ENCODE peak calls at places on chromosomes 7 and 10, in four cellular contexts. T is activated effector memory CD4-positive, alpha-beta T cell treated with anti-CD3 and anti-CD28 coated beads, Interleukin-2, amount 50 U/mL, for 16 hours; C is GM04504; F is stimulated activated CD4-positive, alpha-beta T cell treated with anti-CD3 and anti-CD28 coated beads, Interleukin-1b, Interleukin-23, amount 100 ng/mL, for 24 hours. U is an unnamed sample.

GRCh38 chr10:100718197-100718742 is 27.1 kb upstream of the PAX2 start:
- DNase-seq in T (no peak), C (no peak), F (no peak), U (no peak)

GRCh38 chr7:143358626-143359025 is 3.9 kb downstream of the FAM131B start:
- DNase-seq in T (no peak), C (no peak), F (no peak), U (no peak)

GRCh38 chr10:114239994-114240345 is 916 bp downstream of the VWA2 start:
- DNase-seq in T (no peak), C (no peak), F (no peak), U (no peak)

GRCh38 chr7:29990931-29991330 is 1.3 kb upstream of the SCRN1 start:
- DNase-seq in T (no peak), C (no peak), F (no peak), U (no peak)

GRCh38 chr7:1076184-1077072 is 11.5 kb upstream of the GPER1 start:
- DNase-seq in T (no peak), C (no peak), F (no peak), U (no peak)

GRCh38 chr10:117259279-117259678 is 18.4 kb downstream of the SLC18A2 start:
- DNase-seq in T (no peak), C (no peak), F (no peak), U (no peak)

GRCh38 chr7:132319481-132319880 is 256.8 kb downstream of the PLXNA4 start:
- DNase-seq in T (no peak), C (no peak), F (no peak), U (no peak)

GRCh38 chr10:113178771-113179170 is 228.7 kb downstream of the TCF7L2 start:
- DNase-seq in T (no peak), C (no peak), F (no peak), U (no peak)

GRCh38 chr10:113770346-113770745 is 18.9 kb downstream of the PLEKHS1 start:
- DNase-seq in T (no peak), C (no peak), F (no peak), U (no peak)

GRCh38 chr7:44461387-44461786 is 29.1 kb downstream of the NUDCD3 start:
- DNase-seq in T (no peak), C (peak), F (no peak), U (no peak)

GRCh38 chr10:102243304-102243703 is 2.0 kb upstream of the PITX3 start:
- DNase-seq in T (no peak), C (peak), F (no peak), U (no peak)

GRCh38 chr10:87095241-87095945 is 387 bp downstream of the SHLD2 start:
- DNase-seq in T (peak), C (peak), F (peak), U (peak)

GRCh38 chr10:58742141-58742540 is 229.5 kb downstream of the BICC1 start:
- DNase-seq in T (no peak), C (no peak), F (no peak), U (no peak)

GRCh38 chr7:151518105-151518780 is 1.5 kb downstream of the RHEB start:
- DNase-seq in T (peak), C (no peak), F (peak), U (no peak)

GRCh38 chr10:2844925-2845324 is 222.4 kb upstream of the PFKP start:
- DNase-seq in T (no peak), C (no peak), F (no peak), U (no peak)

GRCh38 chr10:86851329-86852207 is 95.1 kb downstream of the BMPR1A start:
- DNase-seq in T (no peak), C (peak), F (no peak), U (no peak)

GRCh38 chr7:142867398-142868187 is 12.7 kb downstream of the EPHB6 start:
- DNase-seq in T (no peak), C (no peak), F (no peak), U (no peak)

GRCh38 chr7:69749994-69750393 is 151.7 kb downstream of the AUTS2 start:
- DNase-seq in T (no peak), C (no peak), F (no peak), U (no peak)

GRCh38 chr10:132389631-132390454 is 7.2 kb upstream of the PWWP2B start:
- DNase-seq in T (peak), C (no peak), F (no peak), U (peak)

GRCh38 chr7:94436018-94436604 is 41.4 kb downstream of the COL1A2 start:
- DNase-seq in T (peak), C (peak), F (peak), U (no peak)

GRCh38 chr10:28922127-28922526 is 244.8 kb downstream of the BAMBI start:
- DNase-seq in T (no peak), C (no peak), F (no peak), U (no peak)

GRCh38 chr10:13943735-13944398 is 357.1 kb downstream of the PRPF18 start:
- DNase-seq in T (no peak), C (no peak), F (no peak), U (no peak)

GRCh38 chr10:7090529-7090928 is 320.3 kb downstream of the SFMBT2 start:
- DNase-seq in T (no peak), C (no peak), F (no peak), U (no peak)

GRCh38 chr7:103771294-103771693 is 218.2 kb downstream of the RELN start:
- DNase-seq in T (no peak), C (no peak), F (no peak), U (no peak)

GRCh38 chr10:102673961-102674511 is 29.8 kb downstream of the TRIM8 start:
- DNase-seq in T (peak), C (no peak), F (peak), U (no peak)

U was measured in chondrocyte.